ENCODE peak calls at places on chromosomes 5 and 9, in eight cellular contexts. One of them, this sample, is unnamed. For H3K27me3, the result is how much of the 10 kb centered on the place peaks cover.

GRCh38 chr5:76403713-76403962 is 553 bp downstream of the IQGAP2 start:
- DNase-seq in breast epithelium: no peak
- DNase-seq in stomach: no peak
- DNase-seq in HCT116: no peak
- DNase-seq in transverse colon: no peak
- DNase-seq in prostate gland: peak
- DNase-seq in Panc1: no peak
- DNase-seq in esophagus muscularis mucosa: no peak
- DNase-seq in this sample: no peak

GRCh38 chr5:1387876-1388275 is 43.0 kb upstream of the CLPTM1L start:
- DNase-seq in breast epithelium: no peak
- DNase-seq in stomach: no peak
- DNase-seq in HCT116: no peak
- DNase-seq in transverse colon: no peak
- DNase-seq in prostate gland: no peak
- DNase-seq in Panc1: no peak
- DNase-seq in esophagus muscularis mucosa: no peak
- DNase-seq in this sample: no peak

GRCh38 chr5:174707671-174708070 is 16.7 kb upstream of the MSX2 start:
- DNase-seq in breast epithelium: no peak
- DNase-seq in stomach: no peak
- DNase-seq in HCT116: no peak
- DNase-seq in transverse colon: no peak
- DNase-seq in prostate gland: no peak
- DNase-seq in Panc1: no peak
- DNase-seq in esophagus muscularis mucosa: no peak
- DNase-seq in this sample: no peak

GRCh38 chr9:137254624-137255447 is at the start of gene NELFB:
- DNase-seq in breast epithelium: peak
- DNase-seq in stomach: peak
- DNase-seq in HCT116: no peak
- DNase-seq in transverse colon: peak
- DNase-seq in prostate gland: peak
- DNase-seq in Panc1: no peak
- DNase-seq in esophagus muscularis mucosa: peak
- DNase-seq in this sample: peak

GRCh38 chr5:125503958-125504357 is 757.5 kb upstream of the ZNF608 start:
- DNase-seq in breast epithelium: no peak
- DNase-seq in stomach: peak
- DNase-seq in HCT116: no peak
- DNase-seq in transverse colon: no peak
- DNase-seq in prostate gland: peak
- DNase-seq in Panc1: no peak
- DNase-seq in esophagus muscularis mucosa: no peak
- DNase-seq in this sample: no peak

GRCh38 chr9:134828892-134829291 is 51.7 kb upstream of the FCN2 start:
- DNase-seq in breast epithelium: no peak
- DNase-seq in stomach: no peak
- DNase-seq in HCT116: no peak
- DNase-seq in transverse colon: no peak
- DNase-seq in prostate gland: no peak
- DNase-seq in Panc1: no peak
- DNase-seq in esophagus muscularis mucosa: no peak
- DNase-seq in this sample: no peak

GRCh38 chr5:177545487-177546261 is 8.7 kb downstream of the FAM193B start:
- DNase-seq in breast epithelium: peak
- DNase-seq in stomach: peak
- DNase-seq in HCT116: no peak
- DNase-seq in transverse colon: peak
- DNase-seq in prostate gland: no peak
- DNase-seq in Panc1: no peak
- DNase-seq in esophagus muscularis mucosa: peak
- DNase-seq in this sample: no peak

GRCh38 chr5:7878381-7878873 is 9.5 kb downstream of the MTRR start:
- DNase-seq in breast epithelium: no peak
- DNase-seq in stomach: no peak
- DNase-seq in HCT116: no peak
- DNase-seq in transverse colon: no peak
- DNase-seq in prostate gland: no peak
- DNase-seq in Panc1: no peak
- DNase-seq in esophagus muscularis mucosa: no peak
- DNase-seq in this sample: no peak

GRCh38 chr5:6398570-6399230 is 20.4 kb upstream of the MED10 start:
- DNase-seq in breast epithelium: no peak
- DNase-seq in stomach: no peak
- DNase-seq in HCT116: no peak
- DNase-seq in transverse colon: no peak
- DNase-seq in prostate gland: no peak
- DNase-seq in Panc1: no peak
- DNase-seq in esophagus muscularis mucosa: no peak
- DNase-seq in this sample: no peak

GRCh38 chr9:135246248-135247173 is 159.0 kb downstream of the OLFM1 start:
- DNase-seq in breast epithelium: no peak
- DNase-seq in stomach: no peak
- DNase-seq in HCT116: no peak
- DNase-seq in transverse colon: no peak
- DNase-seq in prostate gland: no peak
- DNase-seq in Panc1: no peak
- DNase-seq in esophagus muscularis mucosa: no peak
- DNase-seq in this sample: peak

GRCh38 chr9:125447202-125447802 is 185.7 kb downstream of the GAPVD1 start:
- DNase-seq in breast epithelium: no peak
- DNase-seq in stomach: no peak
- DNase-seq in HCT116: no peak
- DNase-seq in transverse colon: no peak
- DNase-seq in prostate gland: no peak
- DNase-seq in Panc1: no peak
- DNase-seq in esophagus muscularis mucosa: no peak
- DNase-seq in this sample: no peak

GRCh38 chr5:78888580-78889187 is 96.4 kb downstream of the ARSB start:
- DNase-seq in breast epithelium: no peak
- DNase-seq in stomach: no peak
- DNase-seq in HCT116: no peak
- DNase-seq in transverse colon: no peak
- DNase-seq in prostate gland: no peak
- DNase-seq in Panc1: no peak
- DNase-seq in esophagus muscularis mucosa: no peak
- DNase-seq in this sample: no peak

GRCh38 chr5:78889759-78890158 is 95.4 kb downstream of the ARSB start:
- DNase-seq in breast epithelium: no peak
- DNase-seq in stomach: no peak
- DNase-seq in HCT116: no peak
- DNase-seq in transverse colon: no peak
- DNase-seq in prostate gland: no peak
- DNase-seq in Panc1: no peak
- DNase-seq in esophagus muscularis mucosa: no peak
- DNase-seq in this sample: no peak

GRCh38 chr5:78886650-78887230 is 98.4 kb downstream of the ARSB start:
- DNase-seq in breast epithelium: no peak
- DNase-seq in stomach: no peak
- DNase-seq in HCT116: no peak
- DNase-seq in transverse colon: no peak
- DNase-seq in prostate gland: no peak
- DNase-seq in Panc1: no peak
- DNase-seq in esophagus muscularis mucosa: no peak
- DNase-seq in this sample: no peak

GRCh38 chr5:78890663-78891379 is 94.3 kb downstream of the ARSB start:
- DNase-seq in breast epithelium: no peak
- DNase-seq in stomach: no peak
- DNase-seq in HCT116: no peak
- DNase-seq in transverse colon: no peak
- DNase-seq in prostate gland: no peak
- DNase-seq in Panc1: no peak
- DNase-seq in esophagus muscularis mucosa: no peak
- DNase-seq in this sample: no peak

GRCh38 chr5:78887384-78888118 is 97.6 kb downstream of the ARSB start:
- DNase-seq in breast epithelium: no peak
- DNase-seq in stomach: no peak
- DNase-seq in HCT116: no peak
- DNase-seq in transverse colon: no peak
- DNase-seq in prostate gland: no peak
- DNase-seq in Panc1: no peak
- DNase-seq in esophagus muscularis mucosa: no peak
- DNase-seq in this sample: no peak
- H3K27ac ChIP-seq in breast epithelium: no peak
- H3K27ac ChIP-seq in stomach: no peak
- H3K27ac ChIP-seq in HCT116: no peak
- H3K27ac ChIP-seq in transverse colon: no peak
- H3K27ac ChIP-seq in prostate gland: no peak
- H3K27ac ChIP-seq in Panc1: no peak
- H3K27ac ChIP-seq in esophagus muscularis mucosa: no peak
- H3K27ac ChIP-seq in this sample: no peak

GRCh38 chr9:116288658-116289057 is 135.1 kb downstream of the PAPPA start:
- DNase-seq in breast epithelium: no peak
- DNase-seq in stomach: no peak
- DNase-seq in HCT116: no peak
- DNase-seq in transverse colon: no peak
- DNase-seq in prostate gland: no peak
- DNase-seq in Panc1: no peak
- DNase-seq in esophagus muscularis mucosa: no peak
- DNase-seq in this sample: no peak
- H3K27me3 ChIP-seq in breast epithelium: under half
- H3K27me3 ChIP-seq in stomach: under half
- H3K27me3 ChIP-seq in HCT116: half or more
- H3K27me3 ChIP-seq in transverse colon: under half
- H3K27me3 ChIP-seq in prostate gland: under half
- H3K27me3 ChIP-seq in Panc1: under half
- H3K27me3 ChIP-seq in esophagus muscularis mucosa: under half
- H3K27me3 ChIP-seq in this sample: under half

GRCh38 chr9:23772384-23772783 is 53.7 kb downstream of the ELAVL2 start:
- DNase-seq in breast epithelium: no peak
- DNase-seq in stomach: no peak
- DNase-seq in HCT116: no peak
- DNase-seq in transverse colon: no peak
- DNase-seq in prostate gland: no peak
- DNase-seq in Panc1: no peak
- DNase-seq in esophagus muscularis mucosa: no peak
- DNase-seq in this sample: no peak
- TF ChIP-seq POLR2AphosphoS5 in breast epithelium: no peak
- TF ChIP-seq POLR2AphosphoS5 in stomach: no peak
- TF ChIP-seq POLR2AphosphoS5 in HCT116: no peak
- TF ChIP-seq POLR2AphosphoS5 in transverse colon: no peak
- TF ChIP-seq POLR2AphosphoS5 in prostate gland: no peak
- TF ChIP-seq POLR2AphosphoS5 in Panc1: no peak
- TF ChIP-seq POLR2AphosphoS5 in esophagus muscularis mucosa: no peak
- TF ChIP-seq POLR2AphosphoS5 in this sample: no peak

DNA sequence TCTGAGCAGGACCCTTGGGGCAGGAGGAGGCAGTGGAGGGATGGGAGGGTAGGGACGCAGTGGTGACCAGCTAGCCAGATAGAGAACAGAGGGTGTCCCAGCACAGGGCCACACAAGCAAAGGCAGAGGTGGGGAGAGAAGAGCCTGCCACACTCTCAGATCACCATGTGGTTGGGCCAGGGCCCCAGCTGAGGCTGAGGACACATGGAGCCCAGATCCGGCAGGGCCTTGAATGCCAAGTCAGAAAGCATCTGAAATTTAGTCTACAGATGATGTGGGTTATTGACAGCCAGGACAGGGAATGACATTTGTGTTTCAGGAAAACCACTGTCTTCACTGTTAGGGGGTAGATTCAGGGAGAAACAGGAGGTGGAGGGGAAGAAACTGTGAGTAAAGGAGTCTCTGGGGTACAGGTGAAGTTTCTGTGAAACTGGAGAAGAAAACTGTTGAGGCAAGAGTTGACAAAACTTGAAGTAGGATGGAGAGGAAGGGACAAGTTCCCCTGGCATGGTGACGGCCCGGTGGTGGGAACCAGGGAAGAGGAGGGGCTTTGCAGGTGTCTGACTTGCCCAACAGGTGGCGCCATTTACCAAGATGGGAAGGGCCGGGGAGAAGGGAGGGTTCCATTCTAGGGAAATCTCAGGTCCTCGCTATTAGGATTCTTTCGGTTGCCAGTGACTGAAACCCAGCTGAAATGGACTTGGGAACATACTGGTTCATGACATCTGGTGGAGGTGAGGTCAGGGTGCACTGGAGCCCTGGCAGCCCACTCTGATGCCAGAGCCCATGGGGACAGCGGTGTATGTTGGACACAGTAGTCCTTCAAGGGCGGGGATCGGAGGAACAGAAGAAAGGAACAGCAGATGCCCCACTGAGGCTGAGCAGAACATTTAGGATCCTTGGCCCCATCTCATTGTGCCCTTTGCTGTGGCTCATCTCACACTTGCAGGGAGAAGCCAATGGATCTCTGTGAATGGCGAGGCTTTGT is 100.1 kb downstream of the KCNIP1 start:
- DNase-seq in breast epithelium: no peak
- DNase-seq in stomach: no peak
- DNase-seq in HCT116: peak
- DNase-seq in transverse colon: peak
- DNase-seq in prostate gland: peak
- DNase-seq in Panc1: no peak
- DNase-seq in esophagus muscularis mucosa: no peak
- DNase-seq in this sample: no peak
- H3K27ac ChIP-seq in breast epithelium: no peak
- H3K27ac ChIP-seq in stomach: no peak
- H3K27ac ChIP-seq in HCT116: no peak
- H3K27ac ChIP-seq in transverse colon: no peak
- H3K27ac ChIP-seq in prostate gland: no peak
- H3K27ac ChIP-seq in Panc1: no peak
- H3K27ac ChIP-seq in esophagus muscularis mucosa: no peak
- H3K27ac ChIP-seq in this sample: no peak

DNA sequence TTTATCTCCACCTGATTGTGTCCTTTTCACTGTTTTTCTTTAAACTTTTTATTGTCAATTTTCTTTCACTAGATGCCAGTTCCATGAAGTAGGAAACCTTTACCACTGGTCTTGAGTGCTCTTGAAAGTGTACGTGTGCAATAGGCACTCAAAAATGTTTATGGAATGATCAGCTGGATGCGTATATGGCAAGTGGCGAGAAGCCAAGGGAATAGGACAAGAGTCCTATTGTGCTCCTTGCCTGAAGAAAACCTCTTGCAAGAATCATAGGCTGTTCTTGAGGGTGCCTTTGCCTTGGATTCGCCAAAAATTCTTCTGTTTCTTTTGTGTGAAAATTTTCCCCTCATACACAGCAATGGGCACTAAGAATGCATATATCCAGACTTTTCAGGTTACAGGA is 97.7 kb downstream of the GHR start:
- DNase-seq in breast epithelium: no peak
- DNase-seq in stomach: no peak
- DNase-seq in HCT116: no peak
- DNase-seq in transverse colon: peak
- DNase-seq in prostate gland: no peak
- DNase-seq in Panc1: no peak
- DNase-seq in esophagus muscularis mucosa: no peak
- DNase-seq in this sample: no peak
- H3K27me3 ChIP-seq in breast epithelium: under half
- H3K27me3 ChIP-seq in stomach: under half
- H3K27me3 ChIP-seq in HCT116: under half
- H3K27me3 ChIP-seq in transverse colon: under half
- H3K27me3 ChIP-seq in prostate gland: under half
- H3K27me3 ChIP-seq in Panc1: under half
- H3K27me3 ChIP-seq in esophagus muscularis mucosa: under half
- H3K27me3 ChIP-seq in this sample: under half

GRCh38 chr5:171162602-171163001 is 146.4 kb upstream of the TLX3 start:
- DNase-seq in breast epithelium: no peak
- DNase-seq in stomach: no peak
- DNase-seq in HCT116: peak
- DNase-seq in transverse colon: no peak
- DNase-seq in prostate gland: no peak
- DNase-seq in Panc1: no peak
- DNase-seq in esophagus muscularis mucosa: no peak
- DNase-seq in this sample: no peak
- TF ChIP-seq POLR2AphosphoS5 in breast epithelium: no peak
- TF ChIP-seq POLR2AphosphoS5 in stomach: no peak
- TF ChIP-seq POLR2AphosphoS5 in HCT116: no peak
- TF ChIP-seq POLR2AphosphoS5 in transverse colon: no peak
- TF ChIP-seq POLR2AphosphoS5 in prostate gland: no peak
- TF ChIP-seq POLR2AphosphoS5 in Panc1: no peak
- TF ChIP-seq POLR2AphosphoS5 in esophagus muscularis mucosa: no peak
- TF ChIP-seq POLR2AphosphoS5 in this sample: no peak

GRCh38 chr5:151008124-151008491 is 12.3 kb upstream of the GPX3 start:
- DNase-seq in breast epithelium: no peak
- DNase-seq in stomach: no peak
- DNase-seq in HCT116: no peak
- DNase-seq in transverse colon: no peak
- DNase-seq in prostate gland: no peak
- DNase-seq in Panc1: no peak
- DNase-seq in esophagus muscularis mucosa: no peak
- DNase-seq in this sample: no peak
- H3K27ac ChIP-seq in breast epithelium: no peak
- H3K27ac ChIP-seq in stomach: peak
- H3K27ac ChIP-seq in HCT116: no peak
- H3K27ac ChIP-seq in transverse colon: peak
- H3K27ac ChIP-seq in prostate gland: no peak
- H3K27ac ChIP-seq in Panc1: no peak
- H3K27ac ChIP-seq in esophagus muscularis mucosa: peak
- H3K27ac ChIP-seq in this sample: no peak